ENCODE peak calls at places on chromosomes 2 and 18, in seven cellular contexts. P, U, L, O, D, G and X are unnamed samples.

GRCh38 chr2:25567406-25567805 is 106.0 kb downstream of the DTNB start:
- DNase-seq in P (peak; percentile 82), U (peak; percentile 12), L (no peak), O (no peak), D (no peak), G (no peak), X (peak; percentile 32)

GRCh38 chr2:232891621-232892071 is 21.6 kb downstream of the SNORC start:
- DNase-seq in P (no peak), U (no peak), L (peak; percentile 55), O (no peak), D (no peak), G (peak; percentile 22), X (no peak)

GRCh38 chr2:43387092-43388062 is 161.0 kb upstream of the ZFP36L2 start:
- DNase-seq in P (no peak), U (no peak), L (no peak), O (no peak), D (no peak), G (no peak), X (no peak)

GRCh38 chr18:13217466-13217961 is 1.0 kb upstream of the LDLRAD4 start:
- DNase-seq in P (peak; percentile 8), U (no peak), L (peak; percentile 89), O (no peak), D (peak; percentile 57), G (peak; percentile 71), X (no peak)

GRCh38 chr18:3688682-3689081 is 238.7 kb downstream of the TGIF1 start:
- DNase-seq in P (no peak), U (no peak), L (no peak), O (no peak), D (no peak), G (no peak), X (peak; percentile 75)

GRCh38 chr2:20474757-20475566 is 28.1 kb downstream of the RHOB start:
- DNase-seq in P (no peak), U (no peak), L (no peak), O (no peak), D (no peak), G (no peak), X (no peak)

GRCh38 chr2:16656784-16657391 is 8.7 kb downstream of the CYRIA start:
- DNase-seq in P (peak; percentile 35), U (no peak), L (no peak), O (no peak), D (no peak), G (no peak), X (no peak)

GRCh38 chr2:3041841-3042600 is 335.6 kb downstream of the EIPR1 start:
- DNase-seq in P (no peak), U (no peak), L (no peak), O (no peak), D (no peak), G (no peak), X (no peak)

GRCh38 chr18:50284226-50284885 is 3.0 kb upstream of the MBD1 start:
- DNase-seq in P (no peak), U (no peak), L (no peak), O (no peak), D (no peak), G (no peak), X (no peak)